ENCODE peak calls at places on chromosome 22, in seven cellular contexts. G is stomach, D is transverse colon, S is upper lobe of left lung, R is HepG2, Q is testis, A is tibial nerve. E is an unnamed sample.

GRCh38 chr22:16988257-16988656 is 19.8 kb downstream of the GAB4 start:
- DNase-seq in G (no peak), D (no peak), S (no peak), R (no peak), Q (no peak), A (no peak), E (no peak)

GRCh38 chr22:17149073-17149815 is 9.8 kb downstream of the HDHD5 start:
- DNase-seq in G (peak), D (peak), S (no peak), R (no peak), Q (no peak), A (no peak), E (no peak)

GRCh38 chr22:48245119-48245485 is 1482.7 kb downstream of the TBC1D22A start:
- DNase-seq in G (no peak), D (no peak), S (no peak), R (no peak), Q (no peak), A (no peak), E (no peak)

GRCh38 chr22:23364389-23364788 is 184.1 kb downstream of the BCR start:
- DNase-seq in G (no peak), D (no peak), S (no peak), R (no peak), Q (no peak), A (no peak), E (no peak)

GRCh38 chr22:44837481-44837880 is 85.1 kb downstream of the ARHGAP8 start:
- DNase-seq in G (no peak), D (no peak), S (no peak), R (no peak), Q (no peak), A (no peak), E (no peak)

GRCh38 chr22:32584650-32585049 is 110.0 kb downstream of the FBXO7 start:
- DNase-seq in G (no peak), D (no peak), S (no peak), R (no peak), Q (no peak), A (no peak), E (no peak)

GRCh38 chr22:18078329-18079041 is 695 bp downstream of the PEX26 start:
- DNase-seq in G (peak), D (peak), S (peak), R (peak), Q (no peak), A (no peak), E (no peak)

GRCh38 chr22:19885841-19886592 is 31.3 kb upstream of the GNB1L start:
- DNase-seq in G (no peak), D (no peak), S (no peak), R (no peak), Q (no peak), A (no peak), E (no peak)

GRCh38 chr22:17106785-17107546 is 14.2 kb downstream of the TMEM121B start:
- DNase-seq in G (no peak), D (no peak), S (peak), R (no peak), Q (no peak), A (no peak), E (no peak)

GRCh38 chr22:24826710-24827285 is 20.8 kb downstream of the SGSM1 start:
- DNase-seq in G (no peak), D (peak), S (no peak), R (no peak), Q (no peak), A (no peak), E (no peak)

GRCh38 chr22:44547371-44547770 is 49.3 kb upstream of the RTL6 start:
- DNase-seq in G (no peak), D (no peak), S (no peak), R (no peak), Q (no peak), A (no peak), E (no peak)

GRCh38 chr22:17862646-17863181 is 88.4 kb upstream of the BID start:
- DNase-seq in G (no peak), D (no peak), S (no peak), R (no peak), Q (no peak), A (no peak), E (no peak)

GRCh38 chr22:42700355-42700754 is 20.3 kb downstream of the A4GALT start:
- DNase-seq in G (no peak), D (no peak), S (no peak), R (no peak), Q (no peak), A (no peak), E (no peak)

GRCh38 chr22:19707347-19708322 is 6.7 kb upstream of the SEPTIN5 start:
- DNase-seq in G (no peak), D (no peak), S (no peak), R (no peak), Q (no peak), A (no peak), E (no peak)

GRCh38 chr22:44525872-44526271 is 27.8 kb upstream of the RTL6 start:
- DNase-seq in G (no peak), D (no peak), S (no peak), R (no peak), Q (no peak), A (no peak), E (no peak)

GRCh38 chr22:19527861-19528417 is 3.7 kb upstream of the CLDN5 start:
- DNase-seq in G (no peak), D (no peak), S (no peak), R (no peak), Q (no peak), A (no peak), E (peak)

GRCh38 chr22:31739795-31740201 is 10.1 kb downstream of the PRR14L start:
- DNase-seq in G (no peak), D (no peak), S (peak), R (no peak), Q (no peak), A (no peak), E (no peak)

GRCh38 chr22:39959640-39960447 is at the start of gene TMA7B:
- DNase-seq in G (peak), D (no peak), S (peak), R (no peak), Q (peak), A (no peak), E (peak)

GRCh38 chr22:30777589-30777988 is 82.9 kb downstream of the OSBP2 start:
- DNase-seq in G (no peak), D (no peak), S (no peak), R (no peak), Q (no peak), A (no peak), E (no peak)

GRCh38 chr22:25281675-25282345 is 62.4 kb downstream of the CRYBB2 start:
- DNase-seq in G (no peak), D (no peak), S (no peak), R (no peak), Q (no peak), A (no peak), E (no peak)

GRCh38 chr22:44574057-44574456 is 76.0 kb upstream of the RTL6 start:
- DNase-seq in G (peak), D (no peak), S (peak), R (no peak), Q (peak), A (no peak), E (peak)

GRCh38 chr22:33635766-33636165 is 284.5 kb downstream of the LARGE1 start:
- DNase-seq in G (no peak), D (no peak), S (no peak), R (no peak), Q (no peak), A (no peak), E (no peak)

GRCh38 chr22:19889951-19890350 is 35.3 kb upstream of the GNB1L start:
- DNase-seq in G (no peak), D (no peak), S (no peak), R (no peak), Q (no peak), A (no peak), E (no peak)

GRCh38 chr22:20574920-20575353 is 67.5 kb downstream of the MED15 start:
- DNase-seq in G (no peak), D (peak), S (no peak), R (no peak), Q (no peak), A (no peak), E (no peak)

GRCh38 chr22:40364431-40364830 is 6.0 kb upstream of the SGSM3 start:
- DNase-seq in G (no peak), D (no peak), S (no peak), R (no peak), Q (no peak), A (no peak), E (no peak)

GRCh38 chr22:44195189-44195871 is 14.6 kb downstream of the PARVG start:
- DNase-seq in G (no peak), D (no peak), S (no peak), R (no peak), Q (no peak), A (no peak), E (no peak)

GRCh38 chr22:37419370-37419915 is 7.8 kb downstream of the ELFN2 start:
- DNase-seq in G (no peak), D (no peak), S (no peak), R (no peak), Q (no peak), A (no peak), E (no peak)

GRCh38 chr22:32999039-32999861 is 58.9 kb downstream of the SYN3 start:
- DNase-seq in G (no peak), D (no peak), S (no peak), R (no peak), Q (no peak), A (no peak), E (no peak)

GRCh38 chr22:22246706-22247105 is 2.1 kb downstream of the VPREB1 start:
- DNase-seq in G (no peak), D (no peak), S (no peak), R (no peak), Q (no peak), A (no peak), E (no peak)

GRCh38 chr22:33476716-33477115 is 418.5 kb upstream of the SYN3 start:
- DNase-seq in G (no peak), D (no peak), S (no peak), R (peak), Q (peak), A (no peak), E (peak)

GRCh38 chr22:26033586-26033985 is 135.7 kb upstream of the SEZ6L start:
- DNase-seq in G (no peak), D (no peak), S (no peak), R (no peak), Q (no peak), A (no peak), E (no peak)

GRCh38 chr22:40002935-40003715 is 8.4 kb downstream of the FAM83F start:
- DNase-seq in G (no peak), D (no peak), S (no peak), R (no peak), Q (no peak), A (no peak), E (no peak)

GRCh38 chr22:42717197-42717967 is 3.3 kb downstream of the A4GALT start:
- DNase-seq in G (no peak), D (no peak), S (no peak), R (no peak), Q (peak), A (no peak), E (no peak)

GRCh38 chr22:17483670-17484372 is 79.5 kb upstream of the SLC25A18 start:
- DNase-seq in G (no peak), D (no peak), S (no peak), R (no peak), Q (peak), A (no peak), E (no peak)

GRCh38 chr22:27450448-27450847 is 351.1 kb downstream of the MN1 start:
- DNase-seq in G (no peak), D (no peak), S (no peak), R (no peak), Q (no peak), A (no peak), E (no peak)

GRCh38 chr22:27453688-27454087 is 347.9 kb downstream of the MN1 start:
- DNase-seq in G (no peak), D (no peak), S (no peak), R (no peak), Q (no peak), A (no peak), E (no peak)

GRCh38 chr22:27454807-27455450 is 346.6 kb downstream of the MN1 start:
- DNase-seq in G (no peak), D (no peak), S (no peak), R (no peak), Q (no peak), A (no peak), E (no peak)

GRCh38 chr22:27452916-27453315 is 348.6 kb downstream of the MN1 start:
- DNase-seq in G (no peak), D (no peak), S (no peak), R (no peak), Q (no peak), A (no peak), E (no peak)

DNA sequence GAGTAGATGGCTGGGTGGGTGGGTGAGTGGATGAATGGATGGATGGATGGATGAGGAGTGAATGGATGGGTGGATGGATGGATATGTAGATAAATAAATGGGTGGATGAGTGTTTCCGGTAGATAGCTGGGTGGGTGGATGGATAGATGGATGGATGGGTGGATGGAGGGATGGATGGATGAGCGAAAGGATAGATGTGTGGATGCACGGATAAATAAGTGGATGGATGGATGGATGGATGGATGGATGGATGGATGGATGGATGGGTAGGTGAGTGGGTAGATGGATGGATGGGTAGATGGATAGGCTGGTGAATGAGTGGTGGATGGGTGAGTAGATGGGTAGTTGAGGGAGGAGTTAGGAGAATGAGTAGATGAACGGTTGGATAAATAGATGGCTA is 349.3 kb downstream of the MN1 start:
- DNase-seq in G (no peak), D (no peak), S (no peak), R (no peak), Q (no peak), A (no peak), E (no peak)
- TF ChIP-seq POLR2A in G (no peak), D (no peak), S (no peak), R (no peak), Q (no peak), A (no peak), E (no peak)

DNA sequence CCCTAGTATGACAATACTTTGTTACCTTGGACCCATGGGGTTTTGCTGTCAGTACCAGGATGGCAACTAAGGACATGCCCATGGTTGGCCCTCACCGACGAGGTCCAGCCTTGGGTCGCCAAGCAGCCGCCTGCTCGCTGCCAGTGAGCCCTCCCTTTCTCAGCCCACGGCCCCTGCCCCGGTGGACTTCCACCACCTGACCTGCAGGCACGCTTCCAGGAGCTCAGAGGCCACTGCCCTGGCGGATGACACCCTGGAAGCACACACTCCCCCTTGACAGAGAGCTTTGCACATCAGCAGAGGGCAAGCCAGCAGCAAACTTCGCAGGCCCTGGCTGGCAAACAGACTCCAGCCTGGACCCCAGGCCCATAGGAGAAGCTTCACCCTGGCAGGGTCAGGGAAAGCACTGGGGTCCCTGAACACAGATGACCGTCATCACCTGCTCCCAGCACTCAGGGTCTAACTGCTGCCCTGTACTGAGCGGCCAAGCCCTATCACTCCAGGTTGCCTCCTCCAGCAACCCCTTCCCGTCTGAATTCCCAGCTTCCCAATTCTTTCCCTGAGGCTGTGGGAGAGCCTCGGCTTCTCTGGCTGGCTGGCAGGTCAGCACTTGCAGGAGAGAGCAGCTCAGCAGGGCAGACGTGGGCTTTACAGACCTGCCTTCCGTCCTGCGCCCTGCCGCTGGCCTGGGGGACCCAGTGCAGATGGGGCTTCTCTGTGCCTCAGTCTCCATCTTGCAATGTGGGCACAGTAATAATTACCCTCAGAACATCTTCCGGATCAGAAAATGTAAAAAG is 2.7 kb upstream of the PPARA start:
- DNase-seq in G (no peak), D (no peak), S (no peak), R (peak), Q (no peak), A (no peak), E (no peak)
- TF ChIP-seq POLR2A in G (no peak), D (no peak), S (no peak), R (peak), Q (no peak), A (no peak), E (no peak)

GRCh38 chr22:28774378-28774777 is 1.9 kb downstream of the CCDC117 start:
- DNase-seq in G (no peak), D (no peak), S (no peak), R (no peak), Q (no peak), A (no peak), E (no peak)

GRCh38 chr22:28773461-28773867 is 969 bp downstream of the CCDC117 start:
- DNase-seq in G (no peak), D (no peak), S (no peak), R (no peak), Q (no peak), A (no peak), E (peak)

GRCh38 chr22:28769394-28770085 is 3.0 kb upstream of the CCDC117 start:
- DNase-seq in G (no peak), D (no peak), S (no peak), R (peak), Q (no peak), A (no peak), E (no peak)

GRCh38 chr22:28771195-28771791 is 1.2 kb upstream of the CCDC117 start:
- DNase-seq in G (peak), D (no peak), S (no peak), R (peak), Q (no peak), A (no peak), E (no peak)

DNA sequence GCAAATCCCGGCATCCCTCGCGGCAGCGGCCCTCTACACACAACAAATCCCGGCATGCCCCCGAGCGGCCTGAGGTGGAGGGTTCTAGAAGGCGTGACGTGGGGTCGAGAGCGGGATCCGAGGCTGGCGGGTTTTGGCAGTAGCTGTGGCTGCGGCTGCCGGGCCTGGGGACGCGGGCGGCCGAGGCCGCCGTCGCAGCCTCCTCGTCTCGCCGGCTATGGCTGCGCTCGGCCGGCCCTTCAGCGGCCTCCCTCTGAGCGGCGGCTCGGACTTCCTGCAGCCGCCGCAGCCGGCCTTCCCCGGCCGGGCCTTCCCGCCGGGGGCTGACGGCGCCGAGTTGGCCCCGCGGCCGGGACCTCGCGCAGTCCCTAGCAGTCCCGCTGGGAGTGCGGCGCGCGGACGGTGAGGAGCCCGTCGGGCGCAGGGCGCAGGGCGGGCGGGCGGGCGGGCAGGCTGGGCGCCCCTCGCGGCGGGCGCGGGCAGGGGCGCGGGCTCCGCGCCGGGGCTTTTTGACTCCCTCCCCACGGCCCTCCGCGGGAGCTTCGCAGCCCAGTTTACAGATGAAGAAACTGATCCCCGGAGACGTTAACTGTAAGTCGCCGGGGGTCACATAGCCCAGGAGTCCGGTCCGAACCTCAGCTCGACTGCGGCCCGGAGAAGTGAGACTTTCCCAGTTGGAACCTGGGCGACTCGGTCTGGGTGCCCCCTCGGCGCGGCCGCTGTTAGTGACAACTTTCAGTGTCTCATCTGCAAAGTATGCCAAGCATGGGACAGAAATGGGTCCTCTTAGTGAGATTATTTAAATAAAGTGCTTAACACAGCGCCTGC is at the start of gene CCDC117:
- DNase-seq in G (peak), D (peak), S (peak), R (peak), Q (peak), A (peak), E (peak)
- TF ChIP-seq POLR2A in G (no peak), D (peak), S (no peak), R (peak), Q (peak), A (peak), E (peak)

DNA sequence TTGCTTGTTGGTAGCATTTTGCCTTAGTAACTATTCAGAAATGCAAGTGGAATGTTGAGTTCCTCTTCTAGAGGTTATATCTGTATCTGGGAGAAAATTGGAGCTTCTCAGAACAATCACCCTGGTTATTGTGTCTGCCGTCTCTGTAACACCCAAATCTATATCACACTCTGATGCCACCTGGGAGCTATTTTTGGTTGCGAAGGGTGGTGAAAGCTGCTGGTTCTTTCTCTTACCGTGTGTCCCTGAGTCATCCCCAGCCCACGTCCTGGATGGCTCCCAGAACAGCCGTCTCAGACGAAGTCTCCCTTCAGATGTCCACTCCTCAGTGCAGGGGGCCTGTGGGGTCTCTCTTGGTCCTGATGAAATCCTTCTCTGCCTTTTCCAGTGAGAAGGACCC is 83.5 kb downstream of the C22orf31 start:
- DNase-seq in G (no peak), D (no peak), S (no peak), R (no peak), Q (peak), A (no peak), E (peak)
- TF ChIP-seq POLR2A in G (no peak), D (no peak), S (no peak), R (no peak), Q (no peak), A (no peak), E (no peak)

DNA sequence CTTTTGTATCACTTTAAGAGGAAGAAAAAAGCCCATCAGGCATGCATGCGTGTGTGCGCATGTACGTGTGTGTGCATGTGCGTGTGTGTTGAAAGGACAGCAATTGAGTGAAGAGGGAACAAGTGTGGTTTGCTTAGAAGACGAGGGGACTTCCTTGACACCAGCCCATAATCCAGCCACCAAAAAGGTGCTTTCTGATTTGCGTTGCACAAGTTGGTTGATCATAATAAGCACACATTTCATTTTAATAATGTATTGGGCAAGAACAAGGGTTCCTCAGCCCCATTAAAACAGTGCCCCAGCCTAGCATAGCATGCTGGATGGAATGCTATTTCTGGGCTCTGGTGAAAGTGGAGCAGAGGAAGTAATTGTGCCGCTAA is 493.1 kb downstream of the MIAT start:
- DNase-seq in G (no peak), D (no peak), S (no peak), R (no peak), Q (no peak), A (no peak), E (no peak)
- TF ChIP-seq POLR2A in G (no peak), D (no peak), S (no peak), R (no peak), Q (no peak), A (no peak), E (no peak)